ENCODE peak calls at places on chromosomes 2 and 18, in seven cellular contexts. G is lower lobe of right lung, K is osteocyte, Z is foreskin fibroblast, X is HFFc6, J is fibroblast of villous mesenchyme, R is foreskin keratinocyte. I is an unnamed sample.

GRCh38 chr2:186445506-186445905 is 40.6 kb upstream of the ZC3H15 start:
- DNase-seq in G (no peak), K (no peak), Z (no peak), X (no peak), J (no peak), R (no peak), I (no peak)

GRCh38 chr2:172313715-172314341 is 113.6 kb upstream of the ITGA6 start:
- DNase-seq in G (no peak), K (no peak), Z (no peak), X (no peak), J (no peak), R (no peak), I (no peak)

GRCh38 chr2:72669121-72669520 is 156.7 kb downstream of the EXOC6B start:
- DNase-seq in G (no peak), K (no peak), Z (peak), X (peak), J (peak), R (peak), I (no peak)

GRCh38 chr2:147739531-147739930 is 105.3 kb upstream of the ACVR2A start:
- DNase-seq in G (no peak), K (no peak), Z (no peak), X (no peak), J (no peak), R (peak), I (no peak)

GRCh38 chr2:65922794-65923193 is 490.4 kb upstream of the SPRED2 start:
- DNase-seq in G (peak), K (no peak), Z (peak), X (no peak), J (no peak), R (peak), I (no peak)

GRCh38 chr2:200494048-200494447 is 15.8 kb downstream of the KCTD18 start:
- DNase-seq in G (no peak), K (no peak), Z (no peak), X (no peak), J (peak), R (no peak), I (no peak)

GRCh38 chr2:19038096-19039015 is 320.1 kb downstream of the OSR1 start:
- DNase-seq in G (no peak), K (no peak), Z (peak), X (peak), J (peak), R (peak), I (no peak)

GRCh38 chr2:84427235-84428138 is 31.6 kb downstream of the SUCLG1 start:
- DNase-seq in G (no peak), K (no peak), Z (peak), X (no peak), J (peak), R (no peak), I (no peak)

GRCh38 chr2:28168376-28168775 is 224.3 kb upstream of the FOSL2 start:
- DNase-seq in G (no peak), K (no peak), Z (no peak), X (no peak), J (no peak), R (no peak), I (no peak)

GRCh38 chr2:84613082-84613481 is 96.8 kb downstream of the DNAH6 start:
- DNase-seq in G (no peak), K (no peak), Z (no peak), X (no peak), J (no peak), R (peak), I (no peak)

GRCh38 chr2:174597347-174598047 is at the start of gene WIPF1:
- DNase-seq in G (no peak), K (no peak), Z (peak), X (peak), J (peak), R (no peak), I (no peak)

GRCh38 chr2:113248997-113249770 is 29.5 kb downstream of the PAX8 start:
- DNase-seq in G (peak), K (peak), Z (peak), X (peak), J (peak), R (peak), I (no peak)

GRCh38 chr2:227038550-227039189 is 125.3 kb downstream of the COL4A4 start:
- DNase-seq in G (no peak), K (no peak), Z (no peak), X (no peak), J (no peak), R (no peak), I (no peak)
- TF ChIP-seq CTCF in G (no peak), K (no peak), Z (no peak), X (no peak), J (no peak), R (no peak), I (no peak)

GRCh38 chr18:37282386-37283037 is 283.1 kb downstream of the CELF4 start:
- DNase-seq in G (no peak), K (no peak), Z (no peak), X (no peak), J (no peak), R (no peak), I (no peak)
- TF ChIP-seq CTCF in G (no peak), K (peak), Z (peak), X (peak), J (peak), R (peak), I (peak)

GRCh38 chr18:24271381-24272331 is 126.0 kb downstream of the OSBPL1A start:
- DNase-seq in G (peak), K (peak), Z (peak), X (peak), J (peak), R (peak), I (peak)
- TF ChIP-seq CTCF in G (no peak), K (peak), Z (peak), X (peak), J (peak), R (peak), I (peak)

GRCh38 chr2:237474511-237474911 is 12.5 kb upstream of the MLPH start:
- DNase-seq in G (peak), K (no peak), Z (no peak), X (no peak), J (peak), R (no peak), I (no peak)

GRCh38 chr2:237473474-237474453 is 13.3 kb upstream of the MLPH start:
- DNase-seq in G (peak), K (no peak), Z (no peak), X (peak), J (peak), R (no peak), I (no peak)

GRCh38 chr2:237472909-237473308 is 14.1 kb upstream of the MLPH start:
- DNase-seq in G (no peak), K (no peak), Z (no peak), X (no peak), J (no peak), R (no peak), I (no peak)

GRCh38 chr2:237472187-237472712 is 14.8 kb upstream of the MLPH start:
- DNase-seq in G (no peak), K (no peak), Z (no peak), X (no peak), J (no peak), R (no peak), I (no peak)

DNA sequence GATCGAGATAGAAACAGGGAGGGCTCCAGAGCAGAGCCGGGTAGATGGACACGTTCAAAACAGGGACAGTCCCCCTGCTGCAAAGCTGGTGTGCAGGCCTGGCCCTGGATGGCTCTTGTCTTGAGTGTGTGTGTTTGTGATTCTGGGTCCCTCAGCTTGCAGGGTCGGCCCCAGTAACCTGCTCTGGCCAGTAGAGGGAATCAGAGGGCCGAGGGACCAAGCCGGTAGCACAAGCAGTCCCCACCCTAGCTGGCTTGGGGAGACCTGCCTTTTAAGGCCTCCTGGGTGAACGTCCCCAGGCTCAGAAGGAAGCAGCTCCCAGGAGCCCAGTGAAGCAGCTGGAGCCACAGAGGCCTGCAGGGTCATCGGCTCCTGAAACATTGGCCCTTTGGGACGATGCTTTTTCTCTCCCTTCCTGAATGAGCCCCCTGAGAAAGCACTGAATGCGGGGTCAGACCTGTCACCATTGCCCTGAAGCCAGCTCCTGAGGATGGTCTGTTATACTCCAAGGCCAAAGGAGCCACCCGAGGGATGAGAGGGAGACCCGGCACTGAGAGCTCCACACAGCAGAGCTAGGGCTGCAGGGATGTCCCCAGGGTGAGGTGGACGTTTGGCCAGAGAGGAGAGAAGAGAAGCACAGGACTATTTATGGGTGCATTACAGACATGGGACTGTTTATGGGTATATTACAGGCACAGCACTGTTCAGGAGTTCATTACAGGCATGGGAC is 15.4 kb upstream of the MLPH start:
- DNase-seq in G (peak), K (no peak), Z (no peak), X (peak), J (peak), R (no peak), I (no peak)
- TF ChIP-seq CTCF in G (peak), K (peak), Z (no peak), X (peak), J (peak), R (peak), I (peak)

GRCh38 chr2:42975358-42975717 is 183.0 kb upstream of the HAAO start:
- DNase-seq in G (no peak), K (no peak), Z (no peak), X (no peak), J (no peak), R (no peak), I (no peak)
- TF ChIP-seq CTCF in G (peak), K (no peak), Z (no peak), X (peak), J (no peak), R (no peak), I (no peak)

DNA sequence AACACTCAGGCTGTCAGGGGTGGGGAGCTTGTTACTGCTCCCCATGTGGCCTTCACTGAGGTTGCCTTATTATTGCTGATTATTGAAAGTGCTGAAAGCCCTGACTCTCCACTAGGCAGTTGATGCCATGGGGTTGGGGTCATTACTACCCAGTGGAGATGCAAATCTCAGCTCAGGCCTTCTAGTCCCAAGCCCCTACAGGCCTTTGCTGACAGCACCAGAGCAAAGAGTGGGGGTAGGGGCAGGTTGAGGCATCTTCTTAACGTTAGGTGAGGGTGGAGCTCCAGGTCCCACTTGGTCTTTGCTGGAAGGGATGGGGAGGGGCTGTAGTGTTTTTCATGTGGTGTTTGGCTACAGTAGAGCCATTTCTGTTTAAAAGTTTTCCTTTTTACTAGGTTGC is 104.5 kb downstream of the UXS1 start:
- DNase-seq in G (no peak), K (no peak), Z (no peak), X (no peak), J (no peak), R (no peak), I (no peak)
- TF ChIP-seq CTCF in G (no peak), K (no peak), Z (no peak), X (no peak), J (no peak), R (no peak), I (no peak)

DNA sequence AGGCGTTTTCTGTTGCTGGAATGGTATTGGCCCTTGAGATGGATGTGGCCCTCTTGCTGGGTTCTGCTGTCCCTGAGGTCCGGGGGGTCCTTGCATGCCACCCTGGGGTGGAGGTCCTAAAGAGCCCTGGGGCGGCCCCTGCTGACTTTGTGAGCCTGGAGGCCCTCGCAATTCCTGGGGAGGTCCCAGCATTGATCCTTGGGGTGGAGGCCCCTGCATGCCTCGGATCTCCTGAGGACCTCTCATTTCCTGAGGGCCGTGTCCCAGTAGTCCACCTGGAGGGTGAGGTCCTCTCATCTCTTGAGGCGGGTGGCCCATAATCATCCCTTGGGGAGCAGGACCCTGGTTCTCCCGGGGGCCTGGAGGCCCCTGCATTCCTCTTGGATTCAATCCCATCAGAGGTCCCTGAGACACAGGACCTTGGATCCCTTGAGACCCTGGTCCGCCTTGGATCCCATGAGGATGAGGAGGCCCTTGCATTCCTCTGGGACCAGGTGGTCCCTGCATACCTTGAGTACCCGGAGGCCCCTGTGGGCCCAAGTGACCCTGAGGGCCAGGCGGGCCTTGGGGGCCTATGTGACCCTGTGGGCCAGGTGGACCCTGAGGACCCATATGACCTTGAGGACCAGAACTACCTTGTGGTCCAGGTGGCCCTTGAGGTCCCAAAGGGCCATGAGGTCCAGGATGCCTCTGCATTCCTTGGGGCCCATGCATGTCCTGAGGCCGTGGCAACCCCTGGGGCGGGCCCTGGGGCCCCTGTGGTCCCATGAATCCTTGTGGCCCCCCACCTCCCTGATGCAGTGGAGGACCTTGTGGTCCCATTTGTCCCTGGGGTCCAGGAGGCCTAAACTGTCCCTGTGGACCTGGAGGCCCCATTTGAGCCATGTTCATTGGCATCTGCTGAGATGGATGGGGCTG is 18.3 kb downstream of the SFT2D3 start:
- DNase-seq in G (no peak), K (peak), Z (no peak), X (no peak), J (no peak), R (no peak), I (no peak)
- TF ChIP-seq CTCF in G (no peak), K (no peak), Z (no peak), X (no peak), J (no peak), R (no peak), I (no peak)

I was measured in type B pancreatic cell.